ENCODE peak calls at places on chromosomes 5 and 9, in seven cellular contexts. N, O, J, I, L, Q and X are unnamed samples.

GRCh38 chr5:37838152-37838932 is 1.5 kb downstream of the GDNF start:
- DNase-seq in N (peak; percentile 28), J (no peak), I (no peak), L (no peak), Q (no peak), O (peak; percentile 68), X (no peak)

GRCh38 chr5:74294231-74294705 is 346.3 kb downstream of the ENC1 start:
- DNase-seq in I (no peak), O (peak; percentile 61), N (no peak), L (no peak), J (no peak), Q (no peak), X (no peak)

GRCh38 chr5:134547579-134547978 is 22.1 kb downstream of the JADE2 start:
- DNase-seq in J (no peak), Q (peak; percentile 67), O (peak; percentile 89), N (peak; percentile 87), L (no peak), I (no peak), X (no peak)

GRCh38 chr5:55731848-55732247 is 6.0 kb upstream of the DDX4 start:
- DNase-seq in N (no peak), I (no peak), O (no peak), Q (no peak), J (no peak), L (no peak), X (no peak)

GRCh38 chr5:58751222-58751621 is 168.3 kb downstream of the RAB3C start:
- DNase-seq in O (no peak), J (no peak), N (peak; percentile 3), I (no peak), L (no peak), Q (no peak), X (peak; percentile 8)

GRCh38 chr5:141508440-141508807 is 19.5 kb downstream of the PCDHGC5 start:
- DNase-seq in Q (no peak), I (no peak), L (no peak), N (peak; percentile 21), J (no peak), O (no peak), X (no peak)

GRCh38 chr5:34803974-34804373 is 35.0 kb upstream of the TTC23L start:
- DNase-seq in Q (no peak), I (no peak), L (no peak), O (no peak), N (no peak), J (no peak), X (no peak)

GRCh38 chr5:116750626-116751188 is 176.1 kb upstream of the SEMA6A start:
- DNase-seq in L (no peak), N (no peak), O (no peak), J (no peak), Q (no peak), I (no peak), X (no peak)

GRCh38 chr5:64344501-64344900 is 161.3 kb upstream of the RGS7BP start:
- DNase-seq in I (no peak), Q (no peak), O (no peak), N (no peak), J (no peak), L (no peak), X (no peak)

GRCh38 chr9:3001311-3001710 is 157.4 kb upstream of the PUM3 start:
- DNase-seq in N (no peak), L (no peak), O (no peak), Q (no peak), J (no peak), I (no peak), X (no peak)

GRCh38 chr5:132787076-132787475 is 10.0 kb upstream of the SEPTIN8 start:
- DNase-seq in I (no peak), N (no peak), J (no peak), L (no peak), O (peak; percentile 83), Q (no peak), X (no peak)

GRCh38 chr9:107131108-107131799 is 151.8 kb upstream of the RAD23B start:
- DNase-seq in N (no peak), I (no peak), Q (no peak), J (peak; percentile 33), L (no peak), O (no peak), X (no peak)